ENCODE peak calls at places on chromosome 5, in four cellular contexts. H is activated CD4-positive, alpha-beta T cell treated with anti-CD3 and anti-CD28 coated beads, Interleukin-2, amount 10 ng/mL, durations not matched to agents 7 days and 5 days; L is amniotic stem cell; S is tibial artery. K is an unnamed sample.

GRCh38 chr5:143738415-143739401 is 73.3 kb upstream of the HMHB1 start:
- DNase-seq in H (no peak), L (no peak), S (no peak), K (no peak)

GRCh38 chr5:122313941-122314340 is 1.9 kb downstream of the SNCAIP start:
- DNase-seq in H (no peak), L (no peak), S (no peak), K (no peak)

GRCh38 chr5:149853019-149853648 is 91.5 kb downstream of the PDE6A start:
- DNase-seq in H (peak; percentile 54), L (peak; percentile 54), S (peak; percentile 85), K (peak; percentile 34)

GRCh38 chr5:35924122-35924949 is 14.1 kb downstream of the CAPSL start:
- DNase-seq in H (no peak), L (peak; percentile 27), S (no peak), K (peak; percentile 5)

GRCh38 chr5:172939561-172939960 is 19.7 kb upstream of the RPL26L1 start:
- DNase-seq in H (no peak), L (no peak), S (no peak), K (no peak)

GRCh38 chr5:171945476-171945875 is 61.0 kb downstream of the FBXW11 start:
- DNase-seq in H (no peak), L (no peak), S (no peak), K (no peak)

GRCh38 chr5:177455036-177455660 is 8.5 kb downstream of the PRR7 start:
- DNase-seq in H (peak; percentile 91), L (no peak), S (peak; percentile 65), K (no peak)

GRCh38 chr5:13316191-13316590 is 628.3 kb downstream of the DNAH5 start:
- DNase-seq in H (no peak), L (no peak), S (no peak), K (peak; percentile 58)

GRCh38 chr5:82096249-82096648 is 124.4 kb downstream of the ATG10 start:
- DNase-seq in H (no peak), L (no peak), S (no peak), K (no peak)

GRCh38 chr5:153699035-153699434 is 208.6 kb downstream of the GRIA1 start:
- DNase-seq in H (no peak), L (no peak), S (no peak), K (no peak)

GRCh38 chr5:100726116-100726515 is 177.0 kb downstream of the ST8SIA4 start:
- DNase-seq in H (no peak), L (no peak), S (no peak), K (no peak)